ENCODE peak calls at places on chromosomes 1 and 21, in nine cellular contexts. One of them, this sample, is unnamed.
A peak's percentile ranks its signal among the peaks of the same experiment; 100 is the strongest.

GRCh38 chr1:30461640-30462039 is 261.7 kb downstream of the MATN1 start:
- DNase-seq in BE2C: no peak
- DNase-seq in fibroblast of lung: no peak
- DNase-seq in K562: no peak
- DNase-seq in GM13977: no peak
- DNase-seq in HL-60: no peak
- DNase-seq in tibial nerve: no peak
- DNase-seq in fibroblast of the aortic adventitia: no peak
- DNase-seq in heart right ventricle: no peak
- DNase-seq in this sample: no peak

GRCh38 chr1:85584264-85584781 is 3.8 kb downstream of the CCN1 start:
- DNase-seq in BE2C: no peak
- DNase-seq in fibroblast of lung: peak; percentile 92
- DNase-seq in K562: no peak
- DNase-seq in GM13977: no peak
- DNase-seq in HL-60: no peak
- DNase-seq in tibial nerve: no peak
- DNase-seq in fibroblast of the aortic adventitia: peak; percentile 97
- DNase-seq in heart right ventricle: no peak
- DNase-seq in this sample: no peak

GRCh38 chr1:245301162-245301580 is 146.4 kb downstream of the KIF26B start:
- DNase-seq in BE2C: no peak
- DNase-seq in fibroblast of lung: peak; percentile 58
- DNase-seq in K562: no peak
- DNase-seq in GM13977: no peak
- DNase-seq in HL-60: no peak
- DNase-seq in tibial nerve: no peak
- DNase-seq in fibroblast of the aortic adventitia: peak; percentile 92
- DNase-seq in heart right ventricle: peak; percentile 23
- DNase-seq in this sample: no peak

GRCh38 chr1:33361553-33362262 is 40.8 kb upstream of the A3GALT2 start:
- DNase-seq in BE2C: no peak
- DNase-seq in fibroblast of lung: no peak
- DNase-seq in K562: no peak
- DNase-seq in GM13977: no peak
- DNase-seq in HL-60: no peak
- DNase-seq in tibial nerve: no peak
- DNase-seq in fibroblast of the aortic adventitia: no peak
- DNase-seq in heart right ventricle: no peak
- DNase-seq in this sample: no peak

GRCh38 chr1:91245437-91245836 is 159.2 kb downstream of the HFM1 start:
- DNase-seq in BE2C: no peak
- DNase-seq in fibroblast of lung: no peak
- DNase-seq in K562: no peak
- DNase-seq in GM13977: no peak
- DNase-seq in HL-60: no peak
- DNase-seq in tibial nerve: no peak
- DNase-seq in fibroblast of the aortic adventitia: no peak
- DNase-seq in heart right ventricle: no peak
- DNase-seq in this sample: no peak

GRCh38 chr1:207860531-207860930 is 50.4 kb downstream of the CD34 start:
- DNase-seq in BE2C: no peak
- DNase-seq in fibroblast of lung: no peak
- DNase-seq in K562: no peak
- DNase-seq in GM13977: no peak
- DNase-seq in HL-60: no peak
- DNase-seq in tibial nerve: no peak
- DNase-seq in fibroblast of the aortic adventitia: no peak
- DNase-seq in heart right ventricle: no peak
- DNase-seq in this sample: no peak

GRCh38 chr1:4668738-4669700 is 14.6 kb downstream of the AJAP1 start:
- DNase-seq in BE2C: no peak
- DNase-seq in fibroblast of lung: peak; percentile 65
- DNase-seq in K562: no peak
- DNase-seq in GM13977: no peak
- DNase-seq in HL-60: no peak
- DNase-seq in tibial nerve: no peak
- DNase-seq in fibroblast of the aortic adventitia: no peak
- DNase-seq in heart right ventricle: no peak
- DNase-seq in this sample: no peak

GRCh38 chr21:32340863-32341848 is 42.5 kb downstream of the MRAP start:
- DNase-seq in BE2C: no peak
- DNase-seq in fibroblast of lung: no peak
- DNase-seq in K562: no peak
- DNase-seq in GM13977: no peak
- DNase-seq in HL-60: no peak
- DNase-seq in tibial nerve: no peak
- DNase-seq in fibroblast of the aortic adventitia: no peak
- DNase-seq in heart right ventricle: no peak
- DNase-seq in this sample: no peak

GRCh38 chr1:15884477-15884876 is 37.0 kb downstream of the SPEN start:
- DNase-seq in BE2C: no peak
- DNase-seq in fibroblast of lung: no peak
- DNase-seq in K562: no peak
- DNase-seq in GM13977: no peak
- DNase-seq in HL-60: no peak
- DNase-seq in tibial nerve: no peak
- DNase-seq in fibroblast of the aortic adventitia: no peak
- DNase-seq in heart right ventricle: no peak
- DNase-seq in this sample: no peak

GRCh38 chr1:15883326-15883725 is 35.8 kb downstream of the SPEN start:
- DNase-seq in BE2C: no peak
- DNase-seq in fibroblast of lung: no peak
- DNase-seq in K562: no peak
- DNase-seq in GM13977: no peak
- DNase-seq in HL-60: no peak
- DNase-seq in tibial nerve: no peak
- DNase-seq in fibroblast of the aortic adventitia: no peak
- DNase-seq in heart right ventricle: no peak
- DNase-seq in this sample: no peak

GRCh38 chr1:15885269-15885668 is 37.8 kb downstream of the SPEN start:
- DNase-seq in BE2C: no peak
- DNase-seq in fibroblast of lung: no peak
- DNase-seq in K562: no peak
- DNase-seq in GM13977: no peak
- DNase-seq in HL-60: no peak
- DNase-seq in tibial nerve: no peak
- DNase-seq in fibroblast of the aortic adventitia: no peak
- DNase-seq in heart right ventricle: no peak
- DNase-seq in this sample: no peak

GRCh38 chr1:15886613-15887167 is 39.2 kb downstream of the SPEN start:
- DNase-seq in BE2C: no peak
- DNase-seq in fibroblast of lung: no peak
- DNase-seq in K562: no peak
- DNase-seq in GM13977: no peak
- DNase-seq in HL-60: no peak
- DNase-seq in tibial nerve: no peak
- DNase-seq in fibroblast of the aortic adventitia: no peak
- DNase-seq in heart right ventricle: no peak
- DNase-seq in this sample: no peak

DNA sequence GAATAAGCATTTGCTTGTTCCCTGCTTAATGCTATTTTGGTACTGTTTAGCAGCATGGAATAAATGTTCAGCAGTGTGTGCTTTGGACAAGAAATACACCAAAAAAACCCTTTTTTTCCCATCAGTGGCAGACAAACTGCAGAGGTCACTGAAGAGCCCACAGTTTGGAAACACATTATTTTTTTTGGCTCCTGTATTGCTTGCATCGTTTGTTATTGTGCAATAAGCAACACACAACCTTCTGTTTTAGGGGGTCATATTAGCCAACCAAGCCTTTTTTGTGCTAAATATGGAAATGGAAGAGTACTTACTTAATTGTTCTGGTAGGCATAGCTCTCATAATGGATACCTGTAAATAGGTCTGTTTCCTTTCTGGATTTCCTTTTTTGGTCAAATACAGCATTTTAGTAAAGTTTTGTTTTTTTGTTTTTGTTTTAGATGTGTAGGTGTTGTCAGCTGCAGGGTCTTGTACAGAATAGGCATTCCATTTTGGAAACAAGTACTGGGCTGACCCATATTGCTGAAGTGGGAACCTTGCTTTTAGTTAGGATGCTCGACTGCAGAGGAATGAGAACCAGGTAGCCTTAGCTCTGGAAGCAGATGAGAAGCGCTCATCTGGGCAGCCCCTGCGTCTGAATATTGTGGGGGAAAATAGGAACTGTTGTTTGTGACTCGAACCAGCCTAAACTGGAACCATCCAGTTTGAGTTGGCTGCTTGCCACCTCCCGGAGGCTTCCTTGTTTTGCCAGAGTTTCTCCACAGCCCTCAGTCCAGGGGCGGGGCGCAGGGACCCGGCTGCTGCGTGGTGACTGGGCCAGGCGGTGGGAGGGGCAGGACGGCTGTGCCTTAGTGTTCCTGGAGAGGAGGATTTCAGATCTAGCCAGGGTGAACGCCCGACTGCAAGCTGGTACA is 38.5 kb downstream of the SPEN start:
- DNase-seq in BE2C: peak; percentile 92
- DNase-seq in fibroblast of lung: peak; percentile 89
- DNase-seq in K562: peak; percentile 85
- DNase-seq in GM13977: no peak
- DNase-seq in HL-60: peak; percentile 87
- DNase-seq in tibial nerve: peak; percentile 99
- DNase-seq in fibroblast of the aortic adventitia: peak; percentile 96
- DNase-seq in heart right ventricle: peak; percentile 96
- DNase-seq in this sample: peak; percentile 92
- TF ChIP-seq CTCF in BE2C: no peak
- TF ChIP-seq CTCF in fibroblast of lung: peak; percentile 28
- TF ChIP-seq CTCF in K562: peak; percentile 36
- TF ChIP-seq CTCF in GM13977: no peak
- TF ChIP-seq CTCF in HL-60: peak; percentile 7
- TF ChIP-seq CTCF in tibial nerve: peak; percentile 46
- TF ChIP-seq CTCF in fibroblast of the aortic adventitia: peak; percentile 36
- TF ChIP-seq CTCF in heart right ventricle: peak; percentile 27
- TF ChIP-seq CTCF in this sample: no peak

DNA sequence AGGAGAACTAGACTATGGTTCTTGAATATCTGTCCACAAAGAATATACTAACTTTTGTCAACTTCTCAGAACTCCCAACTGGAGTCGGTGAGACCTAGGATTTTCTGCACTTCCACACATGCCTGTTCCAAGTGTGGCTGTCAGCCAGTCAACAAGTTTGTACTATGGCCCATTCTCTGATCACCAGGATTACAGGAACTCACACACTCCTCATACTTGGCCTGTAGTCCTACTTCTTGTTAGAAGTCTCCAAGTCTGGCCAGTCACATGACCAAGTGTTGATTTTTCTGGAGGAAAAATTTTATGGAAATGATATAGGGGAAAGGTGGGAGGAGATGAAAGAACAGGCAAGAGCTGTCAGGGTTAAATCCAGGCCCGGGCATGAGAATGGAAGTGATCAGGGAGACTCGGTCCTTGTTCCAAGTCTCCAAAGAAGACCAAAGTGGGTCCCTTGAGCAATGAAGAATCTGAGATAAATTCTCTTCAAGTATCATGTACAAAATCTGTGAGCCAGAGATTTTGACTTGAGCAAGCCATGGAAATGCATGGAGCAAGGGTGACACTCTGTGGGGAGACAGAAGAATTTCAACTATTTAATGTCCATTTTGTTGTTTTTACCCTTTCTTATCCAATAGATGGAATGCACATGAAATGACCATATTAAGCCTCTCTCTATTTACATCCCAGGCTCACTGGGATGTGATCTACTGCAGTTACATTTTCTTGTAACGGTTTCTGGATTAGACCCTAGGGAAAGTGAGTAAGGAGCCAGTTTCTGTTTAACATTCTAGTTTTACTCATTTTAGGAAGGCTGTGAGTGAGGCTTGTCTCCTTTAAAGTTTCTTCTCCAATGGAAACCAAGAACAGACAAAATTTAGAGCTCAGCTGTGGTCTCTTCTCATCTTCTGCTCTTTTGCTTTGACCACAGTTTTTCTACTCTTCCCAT is 320.9 kb downstream of the ASTN1 start:
- DNase-seq in BE2C: peak; percentile 48
- DNase-seq in fibroblast of lung: peak; percentile 45
- DNase-seq in K562: peak; percentile 19
- DNase-seq in GM13977: peak; percentile 15
- DNase-seq in HL-60: no peak
- DNase-seq in tibial nerve: no peak
- DNase-seq in fibroblast of the aortic adventitia: peak; percentile 80
- DNase-seq in heart right ventricle: no peak
- DNase-seq in this sample: no peak
- TF ChIP-seq CTCF in BE2C: peak; percentile 70
- TF ChIP-seq CTCF in fibroblast of lung: peak; percentile 66
- TF ChIP-seq CTCF in K562: peak; percentile 87
- TF ChIP-seq CTCF in GM13977: peak; percentile 33
- TF ChIP-seq CTCF in HL-60: no peak
- TF ChIP-seq CTCF in tibial nerve: peak; percentile 77
- TF ChIP-seq CTCF in fibroblast of the aortic adventitia: peak; percentile 55
- TF ChIP-seq CTCF in heart right ventricle: peak; percentile 60
- TF ChIP-seq CTCF in this sample: no peak

GRCh38 chr1:15064217-15064929 is 89.2 kb upstream of the TMEM51 start:
- DNase-seq in BE2C: no peak
- DNase-seq in fibroblast of lung: no peak
- DNase-seq in K562: no peak
- DNase-seq in GM13977: no peak
- DNase-seq in HL-60: no peak
- DNase-seq in tibial nerve: no peak
- DNase-seq in fibroblast of the aortic adventitia: no peak
- DNase-seq in heart right ventricle: no peak
- DNase-seq in this sample: no peak
- TF ChIP-seq CTCF in BE2C: no peak
- TF ChIP-seq CTCF in fibroblast of lung: no peak
- TF ChIP-seq CTCF in K562: no peak
- TF ChIP-seq CTCF in GM13977: no peak
- TF ChIP-seq CTCF in HL-60: no peak
- TF ChIP-seq CTCF in tibial nerve: no peak
- TF ChIP-seq CTCF in fibroblast of the aortic adventitia: no peak
- TF ChIP-seq CTCF in heart right ventricle: no peak
- TF ChIP-seq CTCF in this sample: no peak

GRCh38 chr1:63448741-63449140 is 74.3 kb downstream of the ITGB3BP start:
- DNase-seq in BE2C: no peak
- DNase-seq in fibroblast of lung: no peak
- DNase-seq in K562: no peak
- DNase-seq in GM13977: no peak
- DNase-seq in HL-60: no peak
- DNase-seq in tibial nerve: no peak
- DNase-seq in fibroblast of the aortic adventitia: peak; percentile 54
- DNase-seq in heart right ventricle: no peak
- DNase-seq in this sample: no peak

GRCh38 chr1:63453232-63453631 is 69.8 kb downstream of the ITGB3BP start:
- DNase-seq in BE2C: no peak
- DNase-seq in fibroblast of lung: no peak
- DNase-seq in K562: no peak
- DNase-seq in GM13977: no peak
- DNase-seq in HL-60: no peak
- DNase-seq in tibial nerve: no peak
- DNase-seq in fibroblast of the aortic adventitia: no peak
- DNase-seq in heart right ventricle: no peak
- DNase-seq in this sample: no peak

GRCh38 chr1:63458750-63459149 is 64.3 kb downstream of the ITGB3BP start:
- DNase-seq in BE2C: no peak
- DNase-seq in fibroblast of lung: no peak
- DNase-seq in K562: no peak
- DNase-seq in GM13977: no peak
- DNase-seq in HL-60: no peak
- DNase-seq in tibial nerve: no peak
- DNase-seq in fibroblast of the aortic adventitia: no peak
- DNase-seq in heart right ventricle: no peak
- DNase-seq in this sample: no peak

GRCh38 chr1:63450416-63450815 is 72.6 kb downstream of the ITGB3BP start:
- DNase-seq in BE2C: no peak
- DNase-seq in fibroblast of lung: no peak
- DNase-seq in K562: no peak
- DNase-seq in GM13977: no peak
- DNase-seq in HL-60: no peak
- DNase-seq in tibial nerve: no peak
- DNase-seq in fibroblast of the aortic adventitia: no peak
- DNase-seq in heart right ventricle: no peak
- DNase-seq in this sample: no peak

DNA sequence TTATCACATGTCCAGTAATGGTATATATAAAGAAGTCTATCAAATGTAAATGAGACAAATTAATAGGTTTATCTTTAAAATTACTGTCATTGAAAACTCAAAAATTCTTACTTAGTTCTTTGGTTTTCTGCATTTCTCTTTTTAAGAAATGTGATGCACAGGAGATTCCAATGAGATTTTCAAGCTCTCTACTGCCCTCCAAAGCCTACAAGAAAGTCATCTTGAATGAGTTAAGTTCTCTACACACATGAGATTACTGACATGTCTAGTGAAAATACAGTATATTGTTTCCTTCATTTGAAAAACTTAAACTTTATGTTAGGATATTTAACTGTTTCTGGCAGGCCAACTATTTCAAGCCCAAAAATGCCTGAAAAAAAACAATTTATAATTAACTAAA is 68.8 kb downstream of the ITGB3BP start:
- DNase-seq in BE2C: no peak
- DNase-seq in fibroblast of lung: peak; percentile 7
- DNase-seq in K562: no peak
- DNase-seq in GM13977: no peak
- DNase-seq in HL-60: no peak
- DNase-seq in tibial nerve: no peak
- DNase-seq in fibroblast of the aortic adventitia: peak; percentile 53
- DNase-seq in heart right ventricle: no peak
- DNase-seq in this sample: no peak
- TF ChIP-seq CTCF in BE2C: peak; percentile 15
- TF ChIP-seq CTCF in fibroblast of lung: peak; percentile 42
- TF ChIP-seq CTCF in K562: peak; percentile 29
- TF ChIP-seq CTCF in GM13977: no peak
- TF ChIP-seq CTCF in HL-60: no peak
- TF ChIP-seq CTCF in tibial nerve: no peak
- TF ChIP-seq CTCF in fibroblast of the aortic adventitia: peak; percentile 53
- TF ChIP-seq CTCF in heart right ventricle: no peak
- TF ChIP-seq CTCF in this sample: no peak